ENCODE peak calls at places on chromosomes 3 and 15, in six cellular contexts. O is right lobe of liver, M is nephron progenitor cell, T is fibroblast of mammary gland, W is LHCN-M2, Q is GM23248. G is an unnamed sample.

GRCh38 chr3:171248426-171249115 is 211.6 kb downstream of the TNIK start:
- DNase-seq in O (no peak), M (no peak), T (no peak), W (no peak), Q (no peak), G (no peak)

GRCh38 chr3:147672436-147672835 is 263.3 kb downstream of the ZIC1 start:
- DNase-seq in O (no peak), M (no peak), T (no peak), W (no peak), Q (no peak), G (no peak)

GRCh38 chr3:163939926-163940325 is 1138.4 kb downstream of the SI start:
- DNase-seq in O (no peak), M (no peak), T (peak; percentile 22), W (peak; percentile 0), Q (no peak), G (no peak)

GRCh38 chr3:112582242-112582874 is 20.5 kb downstream of the SLC35A5 start:
- DNase-seq in O (no peak), M (peak; percentile 27), T (peak; percentile 84), W (peak; percentile 68), Q (peak; percentile 78), G (no peak)

GRCh38 chr3:50662408-50662807 is 12.3 kb upstream of the DOCK3 start:
- DNase-seq in O (no peak), M (no peak), T (no peak), W (no peak), Q (no peak), G (no peak)

GRCh38 chr3:154126651-154127050 is 5.5 kb downstream of the ARHGEF26 start:
- DNase-seq in O (no peak), M (no peak), T (no peak), W (no peak), Q (no peak), G (no peak)

GRCh38 chr3:190847423-190847822 is 15.1 kb downstream of the GMNC start:
- DNase-seq in O (no peak), M (no peak), T (no peak), W (no peak), Q (no peak), G (no peak)

GRCh38 chr3:95923496-95924210 is 890.7 kb upstream of the EPHA6 start:
- DNase-seq in O (no peak), M (no peak), T (peak; percentile 98), W (no peak), Q (peak; percentile 96), G (peak; percentile 51)

GRCh38 chr3:187150186-187150585 is 10.9 kb upstream of the RPL39L start:
- DNase-seq in O (no peak), M (no peak), T (no peak), W (no peak), Q (no peak), G (no peak)

GRCh38 chr15:98896802-98897732 is 110.5 kb downstream of the PGPEP1L start:
- DNase-seq in O (no peak), M (no peak), T (peak; percentile 100), W (peak; percentile 99), Q (peak; percentile 98), G (peak; percentile 100)

GRCh38 chr3:56303508-56303907 is 164.8 kb downstream of the ERC2 start:
- DNase-seq in O (no peak), M (peak; percentile 60), T (peak; percentile 44), W (peak; percentile 34), Q (peak; percentile 54), G (no peak)

GRCh38 chr3:112470791-112471190 is 28.5 kb downstream of the BTLA start:
- DNase-seq in O (no peak), M (no peak), T (peak; percentile 45), W (peak; percentile 93), Q (peak; percentile 54), G (no peak)

GRCh38 chr3:156997351-156997750 is 162.6 kb downstream of the CCNL1 start:
- DNase-seq in O (no peak), M (no peak), T (peak; percentile 56), W (peak; percentile 61), Q (peak; percentile 35), G (no peak)

GRCh38 chr3:138135141-138135832 is 3.1 kb upstream of the A4GNT start:
- DNase-seq in O (no peak), M (no peak), T (no peak), W (no peak), Q (no peak), G (no peak)

GRCh38 chr15:88375234-88375926 is 91.8 kb downstream of the MRPL46 start:
- DNase-seq in O (no peak), M (no peak), T (peak; percentile 66), W (no peak), Q (peak; percentile 90), G (no peak)